ENCODE peak calls at places on chromosomes 4 and X, in ten cellular contexts. One of them, this sample, is unnamed.

GRCh38 chr4:171846232-171846631 is 33.0 kb downstream of the GALNTL6 start:
- DNase-seq in prostate gland: no peak
- DNase-seq in PC-3: peak; percentile 43
- DNase-seq in T-cell: no peak
- DNase-seq in stomach: peak; percentile 26
- DNase-seq in SW480: no peak
- DNase-seq in HS-5: no peak
- DNase-seq in NCI-H748 treated with DMSO at 0.1 percent for 48 hours: peak; percentile 58
- DNase-seq in hepatocyte: peak; percentile 77
- DNase-seq in thoracic aorta: no peak
- DNase-seq in this sample: no peak

GRCh38 chr4:14679906-14680305 is 322.4 kb upstream of the CPEB2 start:
- DNase-seq in PC-3: no peak
- DNase-seq in hepatocyte: no peak
- DNase-seq in SW480: no peak
- DNase-seq in thoracic aorta: no peak
- DNase-seq in HS-5: no peak
- DNase-seq in stomach: no peak
- DNase-seq in prostate gland: no peak
- DNase-seq in NCI-H748 treated with DMSO at 0.1 percent for 48 hours: no peak
- DNase-seq in T-cell: no peak
- DNase-seq in this sample: no peak

GRCh38 chr4:145034727-145035211 is 63.2 kb downstream of the ANAPC10 start:
- DNase-seq in HS-5: no peak
- DNase-seq in prostate gland: no peak
- DNase-seq in hepatocyte: peak; percentile 12
- DNase-seq in thoracic aorta: no peak
- DNase-seq in PC-3: no peak
- DNase-seq in T-cell: no peak
- DNase-seq in NCI-H748 treated with DMSO at 0.1 percent for 48 hours: no peak
- DNase-seq in SW480: no peak
- DNase-seq in stomach: no peak
- DNase-seq in this sample: no peak

GRCh38 chrX:96722793-96723192 is 38.2 kb downstream of the DIAPH2 start:
- DNase-seq in hepatocyte: no peak
- DNase-seq in stomach: no peak
- DNase-seq in PC-3: no peak
- DNase-seq in T-cell: no peak
- DNase-seq in HS-5: no peak
- DNase-seq in thoracic aorta: no peak
- DNase-seq in SW480: no peak
- DNase-seq in NCI-H748 treated with DMSO at 0.1 percent for 48 hours: no peak
- DNase-seq in prostate gland: no peak
- DNase-seq in this sample: no peak

GRCh38 chr4:177128306-177128705 is 181.4 kb upstream of the NEIL3 start:
- DNase-seq in thoracic aorta: no peak
- DNase-seq in HS-5: no peak
- DNase-seq in stomach: no peak
- DNase-seq in T-cell: no peak
- DNase-seq in PC-3: peak; percentile 90
- DNase-seq in hepatocyte: no peak
- DNase-seq in SW480: no peak
- DNase-seq in prostate gland: no peak
- DNase-seq in NCI-H748 treated with DMSO at 0.1 percent for 48 hours: no peak
- DNase-seq in this sample: no peak

GRCh38 chr4:3494501-3494900 is 31.4 kb downstream of the DOK7 start:
- DNase-seq in NCI-H748 treated with DMSO at 0.1 percent for 48 hours: no peak
- DNase-seq in prostate gland: no peak
- DNase-seq in stomach: no peak
- DNase-seq in HS-5: no peak
- DNase-seq in SW480: no peak
- DNase-seq in T-cell: no peak
- DNase-seq in PC-3: no peak
- DNase-seq in thoracic aorta: no peak
- DNase-seq in hepatocyte: no peak
- DNase-seq in this sample: no peak

GRCh38 chrX:42385730-42386129 is 392.2 kb downstream of the PPP1R2C start:
- DNase-seq in prostate gland: no peak
- DNase-seq in stomach: no peak
- DNase-seq in NCI-H748 treated with DMSO at 0.1 percent for 48 hours: no peak
- DNase-seq in T-cell: no peak
- DNase-seq in SW480: no peak
- DNase-seq in HS-5: peak; percentile 29
- DNase-seq in thoracic aorta: no peak
- DNase-seq in hepatocyte: no peak
- DNase-seq in PC-3: peak; percentile 45
- DNase-seq in this sample: no peak

GRCh38 chr4:156672492-156672891 is 299.1 kb downstream of the PDGFC start:
- DNase-seq in PC-3: no peak
- DNase-seq in thoracic aorta: no peak
- DNase-seq in SW480: no peak
- DNase-seq in hepatocyte: no peak
- DNase-seq in NCI-H748 treated with DMSO at 0.1 percent for 48 hours: no peak
- DNase-seq in stomach: no peak
- DNase-seq in T-cell: no peak
- DNase-seq in prostate gland: no peak
- DNase-seq in HS-5: no peak
- DNase-seq in this sample: no peak

GRCh38 chr4:178205826-178206225 is 763.6 kb upstream of the AGA start:
- DNase-seq in T-cell: no peak
- DNase-seq in PC-3: peak; percentile 39
- DNase-seq in HS-5: peak; percentile 62
- DNase-seq in stomach: no peak
- DNase-seq in hepatocyte: no peak
- DNase-seq in prostate gland: no peak
- DNase-seq in NCI-H748 treated with DMSO at 0.1 percent for 48 hours: no peak
- DNase-seq in thoracic aorta: no peak
- DNase-seq in SW480: no peak
- DNase-seq in this sample: no peak

This sample was measured in omental fat pad.